ENCODE peak calls at places on chromosomes 1 and 21, in six cellular contexts. One of them, this sample, is unnamed.
A peak's percentile ranks its signal among the peaks of the same experiment; 100 is the strongest.

GRCh38 chr1:211334986-211335385 is 8.4 kb downstream of the TRAF5 start:
- DNase-seq in activated gamma-delta T cell treated with Interleukin-2 at 50 U/mL for 16 hours: no peak
- DNase-seq in H54: no peak
- DNase-seq in GM19239: no peak
- DNase-seq in AML-193: no peak
- DNase-seq in iPS-NIHi11: no peak
- DNase-seq in this sample: no peak

GRCh38 chr1:43284065-43284464 is 1.3 kb downstream of the C1orf210 start:
- DNase-seq in activated gamma-delta T cell treated with Interleukin-2 at 50 U/mL for 16 hours: no peak
- DNase-seq in H54: no peak
- DNase-seq in GM19239: no peak
- DNase-seq in AML-193: no peak
- DNase-seq in iPS-NIHi11: no peak
- DNase-seq in this sample: no peak

GRCh38 chr1:174788981-174789380 is 210.8 kb upstream of the CACYBP start:
- DNase-seq in activated gamma-delta T cell treated with Interleukin-2 at 50 U/mL for 16 hours: no peak
- DNase-seq in H54: peak; percentile 19
- DNase-seq in GM19239: no peak
- DNase-seq in AML-193: no peak
- DNase-seq in iPS-NIHi11: no peak
- DNase-seq in this sample: no peak

GRCh38 chr1:154741747-154742495 is 128.2 kb downstream of the KCNN3 start:
- DNase-seq in activated gamma-delta T cell treated with Interleukin-2 at 50 U/mL for 16 hours: no peak
- DNase-seq in H54: no peak
- DNase-seq in GM19239: no peak
- DNase-seq in AML-193: no peak
- DNase-seq in iPS-NIHi11: peak; percentile 79
- DNase-seq in this sample: no peak

GRCh38 chr1:84959294-84959693 is 37.6 kb downstream of the MCOLN2 start:
- DNase-seq in activated gamma-delta T cell treated with Interleukin-2 at 50 U/mL for 16 hours: no peak
- DNase-seq in H54: no peak
- DNase-seq in GM19239: no peak
- DNase-seq in AML-193: no peak
- DNase-seq in iPS-NIHi11: no peak
- DNase-seq in this sample: no peak

GRCh38 chr21:42190492-42190875 is 28.5 kb upstream of the ABCG1 start:
- DNase-seq in activated gamma-delta T cell treated with Interleukin-2 at 50 U/mL for 16 hours: no peak
- DNase-seq in H54: no peak
- DNase-seq in GM19239: no peak
- DNase-seq in AML-193: no peak
- DNase-seq in iPS-NIHi11: no peak
- DNase-seq in this sample: no peak

GRCh38 chr1:245432221-245432620 is 277.4 kb downstream of the KIF26B start:
- DNase-seq in activated gamma-delta T cell treated with Interleukin-2 at 50 U/mL for 16 hours: no peak
- DNase-seq in H54: no peak
- DNase-seq in GM19239: no peak
- DNase-seq in AML-193: no peak
- DNase-seq in iPS-NIHi11: no peak
- DNase-seq in this sample: no peak

GRCh38 chr21:37208741-37209225 is 58.4 kb downstream of the VPS26C start:
- DNase-seq in activated gamma-delta T cell treated with Interleukin-2 at 50 U/mL for 16 hours: no peak
- DNase-seq in H54: no peak
- DNase-seq in GM19239: no peak
- DNase-seq in AML-193: no peak
- DNase-seq in iPS-NIHi11: peak; percentile 48
- DNase-seq in this sample: no peak

GRCh38 chr21:43850728-43851295 is 14.2 kb upstream of the AGPAT3 start:
- DNase-seq in activated gamma-delta T cell treated with Interleukin-2 at 50 U/mL for 16 hours: no peak
- DNase-seq in H54: no peak
- DNase-seq in GM19239: no peak
- DNase-seq in AML-193: no peak
- DNase-seq in iPS-NIHi11: no peak
- DNase-seq in this sample: no peak

GRCh38 chr1:234605983-234606730 is 3.8 kb downstream of the IRF2BP2 start:
- DNase-seq in activated gamma-delta T cell treated with Interleukin-2 at 50 U/mL for 16 hours: peak; percentile 32
- DNase-seq in H54: no peak
- DNase-seq in GM19239: no peak
- DNase-seq in AML-193: peak; percentile 58
- DNase-seq in iPS-NIHi11: no peak
- DNase-seq in this sample: no peak

GRCh38 chr21:42228709-42229220 is 9.8 kb downstream of the ABCG1 start:
- DNase-seq in activated gamma-delta T cell treated with Interleukin-2 at 50 U/mL for 16 hours: no peak
- DNase-seq in H54: no peak
- DNase-seq in GM19239: no peak
- DNase-seq in AML-193: peak; percentile 4
- DNase-seq in iPS-NIHi11: no peak
- DNase-seq in this sample: no peak

GRCh38 chr1:15526021-15526489 is 593 bp upstream of the DNAJC16 start:
- DNase-seq in activated gamma-delta T cell treated with Interleukin-2 at 50 U/mL for 16 hours: no peak
- DNase-seq in H54: no peak
- DNase-seq in GM19239: no peak
- DNase-seq in AML-193: no peak
- DNase-seq in iPS-NIHi11: no peak
- DNase-seq in this sample: no peak

GRCh38 chr1:201597551-201598230 is 58.8 kb downstream of the NAV1 start:
- DNase-seq in activated gamma-delta T cell treated with Interleukin-2 at 50 U/mL for 16 hours: no peak
- DNase-seq in H54: no peak
- DNase-seq in GM19239: no peak
- DNase-seq in AML-193: no peak
- DNase-seq in iPS-NIHi11: no peak
- DNase-seq in this sample: peak; percentile 95

GRCh38 chr1:21651214-21652042 is 17.7 kb downstream of the RAP1GAP start:
- DNase-seq in activated gamma-delta T cell treated with Interleukin-2 at 50 U/mL for 16 hours: peak; percentile 29
- DNase-seq in H54: no peak
- DNase-seq in GM19239: no peak
- DNase-seq in AML-193: no peak
- DNase-seq in iPS-NIHi11: peak; percentile 92
- DNase-seq in this sample: peak; percentile 23

GRCh38 chr1:15152318-15153183 is 996 bp upstream of the TMEM51 start:
- DNase-seq in activated gamma-delta T cell treated with Interleukin-2 at 50 U/mL for 16 hours: no peak
- DNase-seq in H54: peak; percentile 65
- DNase-seq in GM19239: no peak
- DNase-seq in AML-193: no peak
- DNase-seq in iPS-NIHi11: peak; percentile 84
- DNase-seq in this sample: peak; percentile 28

GRCh38 chr21:35995522-35996088 is 64.7 kb downstream of the SETD4 start:
- DNase-seq in activated gamma-delta T cell treated with Interleukin-2 at 50 U/mL for 16 hours: no peak
- DNase-seq in H54: no peak
- DNase-seq in GM19239: no peak
- DNase-seq in AML-193: no peak
- DNase-seq in iPS-NIHi11: no peak
- DNase-seq in this sample: peak; percentile 16

GRCh38 chr1:156106624-156107488 is 7.7 kb upstream of the LMNA start:
- DNase-seq in activated gamma-delta T cell treated with Interleukin-2 at 50 U/mL for 16 hours: no peak
- DNase-seq in H54: no peak
- DNase-seq in GM19239: no peak
- DNase-seq in AML-193: no peak
- DNase-seq in iPS-NIHi11: peak; percentile 69
- DNase-seq in this sample: no peak

GRCh38 chr1:228082975-228083870 is 715 bp downstream of the ARF1 start:
- DNase-seq in activated gamma-delta T cell treated with Interleukin-2 at 50 U/mL for 16 hours: peak; percentile 35
- DNase-seq in H54: no peak
- DNase-seq in GM19239: peak; percentile 57
- DNase-seq in AML-193: no peak
- DNase-seq in iPS-NIHi11: no peak
- DNase-seq in this sample: no peak

GRCh38 chr21:35943752-35944151 is 116.6 kb downstream of the SETD4 start:
- DNase-seq in activated gamma-delta T cell treated with Interleukin-2 at 50 U/mL for 16 hours: no peak
- DNase-seq in H54: no peak
- DNase-seq in GM19239: no peak
- DNase-seq in AML-193: no peak
- DNase-seq in iPS-NIHi11: no peak
- DNase-seq in this sample: peak; percentile 87

GRCh38 chr1:156926175-156926574 is 5.7 kb downstream of the LRRC71 start:
- DNase-seq in activated gamma-delta T cell treated with Interleukin-2 at 50 U/mL for 16 hours: no peak
- DNase-seq in H54: peak; percentile 84
- DNase-seq in GM19239: no peak
- DNase-seq in AML-193: peak; percentile 48
- DNase-seq in iPS-NIHi11: no peak
- DNase-seq in this sample: no peak

GRCh38 chr1:109327285-109327684 is 20.5 kb upstream of the MYBPHL start:
- DNase-seq in activated gamma-delta T cell treated with Interleukin-2 at 50 U/mL for 16 hours: no peak
- DNase-seq in H54: no peak
- DNase-seq in GM19239: no peak
- DNase-seq in AML-193: no peak
- DNase-seq in iPS-NIHi11: no peak
- DNase-seq in this sample: no peak

GRCh38 chr1:106290805-106291537 is 765.5 kb upstream of the PRMT6 start:
- DNase-seq in activated gamma-delta T cell treated with Interleukin-2 at 50 U/mL for 16 hours: no peak
- DNase-seq in H54: no peak
- DNase-seq in GM19239: no peak
- DNase-seq in AML-193: no peak
- DNase-seq in iPS-NIHi11: no peak
- DNase-seq in this sample: no peak

GRCh38 chr1:186188004-186188539 is 187.0 kb downstream of the TPR start:
- DNase-seq in activated gamma-delta T cell treated with Interleukin-2 at 50 U/mL for 16 hours: no peak
- DNase-seq in H54: peak; percentile 22
- DNase-seq in GM19239: no peak
- DNase-seq in AML-193: no peak
- DNase-seq in iPS-NIHi11: no peak
- DNase-seq in this sample: no peak

GRCh38 chr1:9825101-9826074 is 1.6 kb upstream of the CLSTN1 start:
- DNase-seq in activated gamma-delta T cell treated with Interleukin-2 at 50 U/mL for 16 hours: peak; percentile 33
- DNase-seq in H54: peak; percentile 89
- DNase-seq in GM19239: no peak
- DNase-seq in AML-193: peak; percentile 83
- DNase-seq in iPS-NIHi11: peak; percentile 76
- DNase-seq in this sample: no peak

GRCh38 chr1:230632273-230632873 is 9.9 kb upstream of the COG2 start:
- DNase-seq in activated gamma-delta T cell treated with Interleukin-2 at 50 U/mL for 16 hours: no peak
- DNase-seq in H54: peak; percentile 16
- DNase-seq in GM19239: peak; percentile 13
- DNase-seq in AML-193: peak; percentile 53
- DNase-seq in iPS-NIHi11: peak; percentile 64
- DNase-seq in this sample: peak; percentile 31

GRCh38 chr1:243255791-243256512 is at the start of gene SDCCAG8:
- DNase-seq in activated gamma-delta T cell treated with Interleukin-2 at 50 U/mL for 16 hours: peak; percentile 91
- DNase-seq in H54: peak; percentile 83
- DNase-seq in GM19239: peak; percentile 70
- DNase-seq in AML-193: peak; percentile 97
- DNase-seq in iPS-NIHi11: peak; percentile 87
- DNase-seq in this sample: peak; percentile 99

GRCh38 chr1:49183489-49183888 is 406.8 kb upstream of the BEND5 start:
- DNase-seq in activated gamma-delta T cell treated with Interleukin-2 at 50 U/mL for 16 hours: no peak
- DNase-seq in H54: no peak
- DNase-seq in GM19239: no peak
- DNase-seq in AML-193: no peak
- DNase-seq in iPS-NIHi11: no peak
- DNase-seq in this sample: no peak